ENCODE peak calls at places on chromosomes 7 and 10, in ten cellular contexts. One of them, this sample, is unnamed.

GRCh38 chr7:149771199-149771636 is 2.2 kb downstream of the ZNF467 start:
- DNase-seq in AG08396: no peak
- DNase-seq in memory B cell: no peak
- DNase-seq in COLO829: no peak
- DNase-seq in occipital lobe: no peak
- DNase-seq in cardiac fibroblast: no peak
- DNase-seq in Right ventricle myocardium superior: no peak
- DNase-seq in OCI-LY7: no peak
- DNase-seq in activated B cell treated with CpG ODN at 0.5 μM for 24 hours: no peak
- DNase-seq in stimulated activated CD8-positive, alpha-beta memory T cell treated with anti-CD3 and anti-CD28 coated beads, Interleukin-15, amount 100 ng/mL, for 4 hours: no peak
- DNase-seq in this sample: no peak

GRCh38 chr10:129772472-129773358 is 191.4 kb downstream of the EBF3 start:
- DNase-seq in AG08396: no peak
- DNase-seq in memory B cell: no peak
- DNase-seq in COLO829: no peak
- DNase-seq in occipital lobe: no peak
- DNase-seq in cardiac fibroblast: no peak
- DNase-seq in Right ventricle myocardium superior: no peak
- DNase-seq in OCI-LY7: no peak
- DNase-seq in activated B cell treated with CpG ODN at 0.5 μM for 24 hours: no peak
- DNase-seq in stimulated activated CD8-positive, alpha-beta memory T cell treated with anti-CD3 and anti-CD28 coated beads, Interleukin-15, amount 100 ng/mL, for 4 hours: no peak
- DNase-seq in this sample: no peak

GRCh38 chr10:106864031-106864430 is 300.5 kb downstream of the SORCS1 start:
- DNase-seq in AG08396: no peak
- DNase-seq in memory B cell: no peak
- DNase-seq in COLO829: no peak
- DNase-seq in occipital lobe: no peak
- DNase-seq in cardiac fibroblast: no peak
- DNase-seq in Right ventricle myocardium superior: no peak
- DNase-seq in OCI-LY7: no peak
- DNase-seq in activated B cell treated with CpG ODN at 0.5 μM for 24 hours: no peak
- DNase-seq in stimulated activated CD8-positive, alpha-beta memory T cell treated with anti-CD3 and anti-CD28 coated beads, Interleukin-15, amount 100 ng/mL, for 4 hours: no peak
- DNase-seq in this sample: no peak

GRCh38 chr7:36747251-36747968 is 23.1 kb upstream of the AOAH start:
- DNase-seq in AG08396: no peak
- DNase-seq in memory B cell: no peak
- DNase-seq in COLO829: no peak
- DNase-seq in occipital lobe: no peak
- DNase-seq in cardiac fibroblast: peak
- DNase-seq in Right ventricle myocardium superior: no peak
- DNase-seq in OCI-LY7: no peak
- DNase-seq in activated B cell treated with CpG ODN at 0.5 μM for 24 hours: no peak
- DNase-seq in stimulated activated CD8-positive, alpha-beta memory T cell treated with anti-CD3 and anti-CD28 coated beads, Interleukin-15, amount 100 ng/mL, for 4 hours: no peak
- DNase-seq in this sample: no peak

GRCh38 chr7:115558186-115558585 is 472.4 kb downstream of the TFEC start:
- DNase-seq in AG08396: no peak
- DNase-seq in memory B cell: no peak
- DNase-seq in COLO829: no peak
- DNase-seq in occipital lobe: no peak
- DNase-seq in cardiac fibroblast: peak
- DNase-seq in Right ventricle myocardium superior: no peak
- DNase-seq in OCI-LY7: no peak
- DNase-seq in activated B cell treated with CpG ODN at 0.5 μM for 24 hours: no peak
- DNase-seq in stimulated activated CD8-positive, alpha-beta memory T cell treated with anti-CD3 and anti-CD28 coated beads, Interleukin-15, amount 100 ng/mL, for 4 hours: no peak
- DNase-seq in this sample: no peak

GRCh38 chr7:14195896-14196295 is 206.4 kb upstream of the ETV1 start:
- DNase-seq in AG08396: no peak
- DNase-seq in memory B cell: no peak
- DNase-seq in COLO829: peak
- DNase-seq in occipital lobe: no peak
- DNase-seq in cardiac fibroblast: peak
- DNase-seq in Right ventricle myocardium superior: no peak
- DNase-seq in OCI-LY7: no peak
- DNase-seq in activated B cell treated with CpG ODN at 0.5 μM for 24 hours: no peak
- DNase-seq in stimulated activated CD8-positive, alpha-beta memory T cell treated with anti-CD3 and anti-CD28 coated beads, Interleukin-15, amount 100 ng/mL, for 4 hours: no peak
- DNase-seq in this sample: no peak

GRCh38 chr7:107233174-107233573 is 64.4 kb downstream of the HBP1 start:
- DNase-seq in AG08396: no peak
- DNase-seq in memory B cell: no peak
- DNase-seq in COLO829: no peak
- DNase-seq in occipital lobe: no peak
- DNase-seq in cardiac fibroblast: no peak
- DNase-seq in Right ventricle myocardium superior: no peak
- DNase-seq in OCI-LY7: no peak
- DNase-seq in activated B cell treated with CpG ODN at 0.5 μM for 24 hours: no peak
- DNase-seq in stimulated activated CD8-positive, alpha-beta memory T cell treated with anti-CD3 and anti-CD28 coated beads, Interleukin-15, amount 100 ng/mL, for 4 hours: no peak
- DNase-seq in this sample: no peak

GRCh38 chr7:117216436-117217069 is 106.3 kb downstream of the WNT2 start:
- DNase-seq in AG08396: no peak
- DNase-seq in memory B cell: no peak
- DNase-seq in COLO829: no peak
- DNase-seq in occipital lobe: no peak
- DNase-seq in cardiac fibroblast: no peak
- DNase-seq in Right ventricle myocardium superior: no peak
- DNase-seq in OCI-LY7: no peak
- DNase-seq in activated B cell treated with CpG ODN at 0.5 μM for 24 hours: no peak
- DNase-seq in stimulated activated CD8-positive, alpha-beta memory T cell treated with anti-CD3 and anti-CD28 coated beads, Interleukin-15, amount 100 ng/mL, for 4 hours: no peak
- DNase-seq in this sample: no peak

GRCh38 chr7:30977896-30978564 is 14.3 kb downstream of the GHRHR start:
- DNase-seq in AG08396: no peak
- DNase-seq in memory B cell: no peak
- DNase-seq in COLO829: no peak
- DNase-seq in occipital lobe: no peak
- DNase-seq in cardiac fibroblast: peak
- DNase-seq in Right ventricle myocardium superior: no peak
- DNase-seq in OCI-LY7: peak
- DNase-seq in activated B cell treated with CpG ODN at 0.5 μM for 24 hours: no peak
- DNase-seq in stimulated activated CD8-positive, alpha-beta memory T cell treated with anti-CD3 and anti-CD28 coated beads, Interleukin-15, amount 100 ng/mL, for 4 hours: no peak
- DNase-seq in this sample: no peak

GRCh38 chr7:25098096-25099046 is 26.7 kb downstream of the CYCS start:
- DNase-seq in AG08396: peak
- DNase-seq in memory B cell: peak
- DNase-seq in COLO829: peak
- DNase-seq in occipital lobe: peak
- DNase-seq in cardiac fibroblast: peak
- DNase-seq in Right ventricle myocardium superior: peak
- DNase-seq in OCI-LY7: peak
- DNase-seq in activated B cell treated with CpG ODN at 0.5 μM for 24 hours: no peak
- DNase-seq in stimulated activated CD8-positive, alpha-beta memory T cell treated with anti-CD3 and anti-CD28 coated beads, Interleukin-15, amount 100 ng/mL, for 4 hours: no peak
- DNase-seq in this sample: peak